ENCODE peak calls at places on chromosomes 3 and 15, in eight cellular contexts. L is MM.1S; T is stomach; U is effector memory CD4-positive, alpha-beta T cell; I is OCI-LY7; N is prostate gland; Y is heart left ventricle; K is left ventricle myocardium inferior. J is an unnamed sample.
A peak's percentile ranks its signal among the peaks of the same experiment; 100 is the strongest.

GRCh38 chr15:99568548-99569352 is 3.0 kb downstream of the MEF2A start:
- DNase-seq in N (no peak), L (no peak), K (no peak), T (no peak), U (no peak), Y (no peak), I (no peak), J (no peak)

GRCh38 chr15:83010709-83011270 is 649 bp downstream of the C15orf40 start:
- DNase-seq in N (peak; percentile 71), I (peak; percentile 82), U (peak; percentile 25), Y (peak; percentile 72), T (peak; percentile 64), K (peak; percentile 63), L (peak; percentile 80), J (peak; percentile 49)

GRCh38 chr15:28890711-28891495 is 5.1 kb downstream of the APBA2 start:
- DNase-seq in L (no peak), N (no peak), I (no peak), U (no peak), Y (no peak), T (no peak), K (no peak), J (no peak)

GRCh38 chr3:73143821-73144237 is 82.4 kb downstream of the EBLN2 start:
- DNase-seq in Y (no peak), N (no peak), I (no peak), U (no peak), T (no peak), L (no peak), K (no peak), J (no peak)

GRCh38 chr15:92709064-92709463 is 53.5 kb upstream of the FAM174B start:
- DNase-seq in L (no peak), T (no peak), I (no peak), U (no peak), K (no peak), N (peak; percentile 45), Y (no peak), J (no peak)

GRCh38 chr15:70465812-70466211 is 297.5 kb downstream of the UACA start:
- DNase-seq in U (no peak), I (no peak), L (no peak), K (no peak), N (no peak), Y (no peak), T (no peak), J (no peak)

GRCh38 chr3:173045770-173046382 is 95.2 kb downstream of the SPATA16 start:
- DNase-seq in L (peak; percentile 21), U (no peak), T (no peak), K (no peak), Y (no peak), N (no peak), I (no peak), J (no peak)

GRCh38 chr3:69273895-69274294 is 112.0 kb downstream of the FRMD4B start:
- DNase-seq in L (no peak), K (no peak), U (no peak), T (no peak), N (no peak), Y (no peak), I (no peak), J (no peak)

GRCh38 chr3:186239321-186239720 is 122.7 kb downstream of the DGKG start:
- DNase-seq in U (no peak), L (no peak), Y (peak; percentile 38), T (peak; percentile 58), I (no peak), K (no peak), N (no peak), J (no peak)

GRCh38 chr3:52440671-52441070 is 4.2 kb downstream of the SEMA3G start:
- DNase-seq in K (no peak), I (no peak), T (no peak), Y (no peak), U (no peak), L (no peak), N (no peak), J (no peak)

GRCh38 chr3:58521917-58522680 is 14.9 kb downstream of the ACOX2 start:
- DNase-seq in U (no peak), Y (no peak), L (no peak), I (no peak), K (no peak), T (no peak), N (no peak), J (no peak)

GRCh38 chr3:177357352-177358084 is 160.2 kb upstream of the TBL1XR1 start:
- DNase-seq in L (peak; percentile 89), N (no peak), I (peak; percentile 76), U (no peak), Y (peak; percentile 47), T (peak; percentile 62), K (no peak), J (no peak)

GRCh38 chr3:125310623-125311076 is 64.5 kb downstream of the ZNF148 start:
- DNase-seq in T (no peak), L (peak; percentile 70), N (no peak), I (no peak), K (no peak), U (peak; percentile 13), Y (no peak), J (peak; percentile 6)

GRCh38 chr15:68228971-68229385 is 550 bp downstream of the CLN6 start:
- DNase-seq in L (no peak), U (no peak), K (no peak), T (no peak), I (peak; percentile 54), N (no peak), Y (no peak), J (no peak)

GRCh38 chr15:95857758-95858157 is 472.7 kb upstream of the NR2F2 start:
- DNase-seq in N (no peak), K (no peak), I (no peak), Y (no peak), T (no peak), L (no peak), U (no peak), J (no peak)

GRCh38 chr15:67335534-67336222 is 81.1 kb downstream of the IQCH start:
- DNase-seq in Y (no peak), N (no peak), L (no peak), U (no peak), K (no peak), T (no peak), I (no peak), J (peak; percentile 10)

GRCh38 chr15:70526221-70526973 is 237.0 kb downstream of the UACA start:
- DNase-seq in Y (no peak), N (peak; percentile 89), L (no peak), K (no peak), T (no peak), U (no peak), I (peak; percentile 38), J (no peak)

GRCh38 chr3:11452988-11453847 is 181.0 kb downstream of the ATG7 start:
- DNase-seq in U (no peak), L (no peak), Y (peak; percentile 25), I (no peak), T (no peak), N (no peak), K (no peak), J (no peak)

GRCh38 chr15:20351448-20351961 is 190.1 kb downstream of the GOLGA6L6 start:
- DNase-seq in T (peak; percentile 24), U (no peak), K (no peak), L (peak; percentile 5), I (no peak), N (no peak), Y (peak; percentile 32), J (no peak)

GRCh38 chr3:141441381-141442365 is 45.2 kb upstream of the RASA2 start:
- DNase-seq in I (peak; percentile 76), T (peak; percentile 51), K (peak; percentile 71), Y (peak; percentile 69), U (peak; percentile 62), N (no peak), L (peak; percentile 64), J (peak; percentile 65)
- H3K36me3 ChIP-seq in I (no peaks in the 10 kb centered on the region), T (peaks cover 50% of the 10 kb centered on the region), K (peaks cover 52% of the 10 kb centered on the region), Y (peaks cover 19% of the 10 kb centered on the region), U (peaks cover 31% of the 10 kb centered on the region), N (peaks cover 2% of the 10 kb centered on the region), L (peaks cover 58% of the 10 kb centered on the region), J (peaks cover 54% of the 10 kb centered on the region)

GRCh38 chr15:78051622-78052405 is 25.7 kb downstream of the TBC1D2B start:
- DNase-seq in N (peak; percentile 57), I (peak; percentile 43), L (no peak), T (peak; percentile 77), U (no peak), Y (peak; percentile 62), K (no peak), J (peak; percentile 35)

GRCh38 chr15:78054518-78054917 is 23.0 kb downstream of the TBC1D2B start:
- DNase-seq in I (no peak), T (no peak), Y (no peak), L (no peak), K (no peak), U (no peak), N (no peak), J (no peak)

GRCh38 chr15:78050441-78050809 is 27.1 kb downstream of the TBC1D2B start:
- DNase-seq in N (no peak), I (no peak), T (no peak), L (no peak), Y (no peak), K (no peak), U (no peak), J (no peak)

GRCh38 chr15:78050851-78051250 is 26.7 kb downstream of the TBC1D2B start:
- DNase-seq in L (no peak), K (no peak), U (peak; percentile 16), T (no peak), I (no peak), N (no peak), Y (no peak), J (no peak)

GRCh38 chr15:78052545-78052944 is 25.0 kb downstream of the TBC1D2B start:
- DNase-seq in I (no peak), Y (no peak), L (no peak), K (no peak), U (no peak), T (no peak), N (no peak), J (no peak)
- H3K27ac ChIP-seq in I (peak overlapping the region; percentile 54), Y (peak overlapping the region; percentile 23), L (no peak overlapping the region), K (peak overlapping the region; percentile 78), U (peak overlapping the region; percentile 73), T (peak overlapping the region; percentile 75), N (peak overlapping the region; percentile 44), J (peak overlapping the region; percentile 84)

GRCh38 chr3:138265745-138266144 is 63.9 kb downstream of the NME9 start:
- DNase-seq in I (no peak), N (no peak), L (no peak), T (no peak), K (no peak), U (no peak), Y (no peak), J (no peak)
- H3K36me3 ChIP-seq in I (peaks cover 41% of the 10 kb centered on the region), N (no peaks in the 10 kb centered on the region), L (no peaks in the 10 kb centered on the region), T (peaks cover 67% of the 10 kb centered on the region), K (peaks cover 57% of the 10 kb centered on the region), U (peaks cover 8% of the 10 kb centered on the region), Y (peaks cover 7% of the 10 kb centered on the region), J (peaks cover 26% of the 10 kb centered on the region)

GRCh38 chr3:64666171-64666581 is 21.6 kb downstream of the ADAMTS9 start:
- DNase-seq in N (no peak), I (no peak), Y (peak; percentile 45), T (no peak), U (no peak), K (no peak), L (no peak), J (no peak)

GRCh38 chr3:64667138-64667537 is 20.7 kb downstream of the ADAMTS9 start:
- DNase-seq in T (no peak), N (peak; percentile 18), L (no peak), U (no peak), K (no peak), Y (no peak), I (no peak), J (no peak)

GRCh38 chr3:64667887-64668581 is 19.8 kb downstream of the ADAMTS9 start:
- DNase-seq in K (peak; percentile 55), L (no peak), N (no peak), T (no peak), U (no peak), Y (peak; percentile 64), I (no peak), J (no peak)

GRCh38 chr3:64673159-64673715 is 14.6 kb downstream of the ADAMTS9 start:
- DNase-seq in K (no peak), I (no peak), N (no peak), Y (no peak), U (no peak), L (no peak), T (no peak), J (no peak)

GRCh38 chr3:64668582-64669510 is 19.0 kb downstream of the ADAMTS9 start:
- DNase-seq in T (no peak), U (no peak), I (no peak), K (no peak), N (no peak), Y (no peak), L (no peak), J (no peak)
- H3K27ac ChIP-seq in T (no peak overlapping the region), U (no peak overlapping the region), I (no peak overlapping the region), K (peak overlapping the region; percentile 57), N (no peak overlapping the region), Y (peak overlapping the region; percentile 50), L (no peak overlapping the region), J (no peak overlapping the region)

J was measured in CD4-positive, CD25-positive, alpha-beta regulatory T cell.